ENCODE peak calls at places on chromosome 3, in nine cellular contexts. One of them, this sample, is unnamed.

GRCh38 chr3:40925228-40925627 is 274.1 kb upstream of the CTNNB1 start:
- DNase-seq in psoas muscle: no peak
- DNase-seq in heart right ventricle: no peak
- DNase-seq in tibial artery: no peak
- DNase-seq in CD4-positive, alpha-beta memory T cell: no peak
- DNase-seq in A549: no peak
- DNase-seq in left ventricle myocardium inferior: no peak
- DNase-seq in H1: no peak
- DNase-seq in sigmoid colon: no peak
- DNase-seq in this sample: no peak

GRCh38 chr3:174776123-174776522 is 83.0 kb upstream of the NAALADL2 start:
- DNase-seq in psoas muscle: no peak
- DNase-seq in heart right ventricle: no peak
- DNase-seq in tibial artery: no peak
- DNase-seq in CD4-positive, alpha-beta memory T cell: no peak
- DNase-seq in A549: no peak
- DNase-seq in left ventricle myocardium inferior: no peak
- DNase-seq in H1: no peak
- DNase-seq in sigmoid colon: no peak
- DNase-seq in this sample: no peak

GRCh38 chr3:3023106-3023505 is 87.1 kb downstream of the IL5RA start:
- DNase-seq in psoas muscle: no peak
- DNase-seq in heart right ventricle: no peak
- DNase-seq in tibial artery: no peak
- DNase-seq in CD4-positive, alpha-beta memory T cell: no peak
- DNase-seq in A549: no peak
- DNase-seq in left ventricle myocardium inferior: no peak
- DNase-seq in H1: no peak
- DNase-seq in sigmoid colon: no peak
- DNase-seq in this sample: no peak

GRCh38 chr3:46849686-46850467 is 13.4 kb downstream of the MYL3 start:
- DNase-seq in psoas muscle: no peak
- DNase-seq in heart right ventricle: no peak
- DNase-seq in tibial artery: no peak
- DNase-seq in CD4-positive, alpha-beta memory T cell: no peak
- DNase-seq in A549: no peak
- DNase-seq in left ventricle myocardium inferior: no peak
- DNase-seq in H1: no peak
- DNase-seq in sigmoid colon: no peak
- DNase-seq in this sample: no peak

GRCh38 chr3:126986001-126986400 is 3.1 kb downstream of the PLXNA1 start:
- DNase-seq in psoas muscle: no peak
- DNase-seq in heart right ventricle: no peak
- DNase-seq in tibial artery: no peak
- DNase-seq in CD4-positive, alpha-beta memory T cell: no peak
- DNase-seq in A549: no peak
- DNase-seq in left ventricle myocardium inferior: no peak
- DNase-seq in H1: no peak
- DNase-seq in sigmoid colon: no peak
- DNase-seq in this sample: peak; percentile 29

GRCh38 chr3:161305095-161305991 is 66.0 kb downstream of the SPTSSB start:
- DNase-seq in psoas muscle: no peak
- DNase-seq in heart right ventricle: no peak
- DNase-seq in tibial artery: no peak
- DNase-seq in CD4-positive, alpha-beta memory T cell: peak; percentile 11
- DNase-seq in A549: peak; percentile 31
- DNase-seq in left ventricle myocardium inferior: no peak
- DNase-seq in H1: no peak
- DNase-seq in sigmoid colon: no peak
- DNase-seq in this sample: peak; percentile 13

GRCh38 chr3:24583004-24583403 is 88.4 kb upstream of the THRB start:
- DNase-seq in psoas muscle: no peak
- DNase-seq in heart right ventricle: no peak
- DNase-seq in tibial artery: no peak
- DNase-seq in CD4-positive, alpha-beta memory T cell: no peak
- DNase-seq in A549: no peak
- DNase-seq in left ventricle myocardium inferior: no peak
- DNase-seq in H1: no peak
- DNase-seq in sigmoid colon: no peak
- DNase-seq in this sample: peak; percentile 33

GRCh38 chr3:83317605-83318004 is 1556.2 kb upstream of the GBE1 start:
- DNase-seq in psoas muscle: no peak
- DNase-seq in heart right ventricle: no peak
- DNase-seq in tibial artery: no peak
- DNase-seq in CD4-positive, alpha-beta memory T cell: no peak
- DNase-seq in A549: no peak
- DNase-seq in left ventricle myocardium inferior: no peak
- DNase-seq in H1: no peak
- DNase-seq in sigmoid colon: no peak
- DNase-seq in this sample: no peak

GRCh38 chr3:188283347-188283746 is 129.4 kb downstream of the LPP start:
- DNase-seq in psoas muscle: no peak
- DNase-seq in heart right ventricle: no peak
- DNase-seq in tibial artery: no peak
- DNase-seq in CD4-positive, alpha-beta memory T cell: no peak
- DNase-seq in A549: no peak
- DNase-seq in left ventricle myocardium inferior: no peak
- DNase-seq in H1: no peak
- DNase-seq in sigmoid colon: no peak
- DNase-seq in this sample: peak; percentile 77

GRCh38 chr3:33883538-33884203 is 85.2 kb downstream of the PDCD6IP start:
- DNase-seq in psoas muscle: no peak
- DNase-seq in heart right ventricle: no peak
- DNase-seq in tibial artery: no peak
- DNase-seq in CD4-positive, alpha-beta memory T cell: peak; percentile 43
- DNase-seq in A549: peak; percentile 21
- DNase-seq in left ventricle myocardium inferior: no peak
- DNase-seq in H1: no peak
- DNase-seq in sigmoid colon: no peak
- DNase-seq in this sample: peak; percentile 45

GRCh38 chr3:190443257-190443656 is 6.4 kb downstream of the TMEM207 start:
- DNase-seq in psoas muscle: no peak
- DNase-seq in heart right ventricle: no peak
- DNase-seq in tibial artery: no peak
- DNase-seq in CD4-positive, alpha-beta memory T cell: no peak
- DNase-seq in A549: peak; percentile 6
- DNase-seq in left ventricle myocardium inferior: no peak
- DNase-seq in H1: no peak
- DNase-seq in sigmoid colon: no peak
- DNase-seq in this sample: no peak

GRCh38 chr3:138673641-138674040 is 65.1 kb downstream of the FAIM start:
- DNase-seq in psoas muscle: no peak
- DNase-seq in heart right ventricle: no peak
- DNase-seq in tibial artery: no peak
- DNase-seq in CD4-positive, alpha-beta memory T cell: no peak
- DNase-seq in A549: no peak
- DNase-seq in left ventricle myocardium inferior: no peak
- DNase-seq in H1: no peak
- DNase-seq in sigmoid colon: no peak
- DNase-seq in this sample: no peak

GRCh38 chr3:62567097-62568021 is 194.0 kb upstream of the FEZF2 start:
- DNase-seq in psoas muscle: peak; percentile 26
- DNase-seq in heart right ventricle: peak; percentile 9
- DNase-seq in tibial artery: peak; percentile 80
- DNase-seq in CD4-positive, alpha-beta memory T cell: no peak
- DNase-seq in A549: no peak
- DNase-seq in left ventricle myocardium inferior: no peak
- DNase-seq in H1: no peak
- DNase-seq in sigmoid colon: no peak
- DNase-seq in this sample: no peak

GRCh38 chr3:155282416-155283091 is 10.9 kb downstream of the STRIT1 start:
- DNase-seq in psoas muscle: no peak
- DNase-seq in heart right ventricle: no peak
- DNase-seq in tibial artery: no peak
- DNase-seq in CD4-positive, alpha-beta memory T cell: no peak
- DNase-seq in A549: no peak
- DNase-seq in left ventricle myocardium inferior: no peak
- DNase-seq in H1: no peak
- DNase-seq in sigmoid colon: no peak
- DNase-seq in this sample: no peak

GRCh38 chr3:65714138-65714537 is 324.6 kb downstream of the MAGI1 start:
- DNase-seq in psoas muscle: no peak
- DNase-seq in heart right ventricle: no peak
- DNase-seq in tibial artery: peak; percentile 69
- DNase-seq in CD4-positive, alpha-beta memory T cell: no peak
- DNase-seq in A549: no peak
- DNase-seq in left ventricle myocardium inferior: peak; percentile 16
- DNase-seq in H1: no peak
- DNase-seq in sigmoid colon: no peak
- DNase-seq in this sample: no peak

GRCh38 chr3:186942168-186942567 is 11.8 kb downstream of the ST6GAL1 start:
- DNase-seq in psoas muscle: no peak
- DNase-seq in heart right ventricle: no peak
- DNase-seq in tibial artery: no peak
- DNase-seq in CD4-positive, alpha-beta memory T cell: no peak
- DNase-seq in A549: no peak
- DNase-seq in left ventricle myocardium inferior: no peak
- DNase-seq in H1: no peak
- DNase-seq in sigmoid colon: no peak
- DNase-seq in this sample: no peak

GRCh38 chr3:186949281-186949982 is 19.1 kb downstream of the ST6GAL1 start:
- DNase-seq in psoas muscle: no peak
- DNase-seq in heart right ventricle: no peak
- DNase-seq in tibial artery: no peak
- DNase-seq in CD4-positive, alpha-beta memory T cell: no peak
- DNase-seq in A549: no peak
- DNase-seq in left ventricle myocardium inferior: peak; percentile 31
- DNase-seq in H1: no peak
- DNase-seq in sigmoid colon: no peak
- DNase-seq in this sample: no peak

GRCh38 chr3:186940965-186941364 is 10.6 kb downstream of the ST6GAL1 start:
- DNase-seq in psoas muscle: no peak
- DNase-seq in heart right ventricle: peak; percentile 34
- DNase-seq in tibial artery: peak; percentile 94
- DNase-seq in CD4-positive, alpha-beta memory T cell: no peak
- DNase-seq in A549: no peak
- DNase-seq in left ventricle myocardium inferior: peak; percentile 58
- DNase-seq in H1: no peak
- DNase-seq in sigmoid colon: no peak
- DNase-seq in this sample: no peak

GRCh38 chr3:186946756-186947375 is 16.5 kb downstream of the ST6GAL1 start:
- DNase-seq in psoas muscle: no peak
- DNase-seq in heart right ventricle: no peak
- DNase-seq in tibial artery: no peak
- DNase-seq in CD4-positive, alpha-beta memory T cell: no peak
- DNase-seq in A549: no peak
- DNase-seq in left ventricle myocardium inferior: no peak
- DNase-seq in H1: no peak
- DNase-seq in sigmoid colon: no peak
- DNase-seq in this sample: no peak

DNA sequence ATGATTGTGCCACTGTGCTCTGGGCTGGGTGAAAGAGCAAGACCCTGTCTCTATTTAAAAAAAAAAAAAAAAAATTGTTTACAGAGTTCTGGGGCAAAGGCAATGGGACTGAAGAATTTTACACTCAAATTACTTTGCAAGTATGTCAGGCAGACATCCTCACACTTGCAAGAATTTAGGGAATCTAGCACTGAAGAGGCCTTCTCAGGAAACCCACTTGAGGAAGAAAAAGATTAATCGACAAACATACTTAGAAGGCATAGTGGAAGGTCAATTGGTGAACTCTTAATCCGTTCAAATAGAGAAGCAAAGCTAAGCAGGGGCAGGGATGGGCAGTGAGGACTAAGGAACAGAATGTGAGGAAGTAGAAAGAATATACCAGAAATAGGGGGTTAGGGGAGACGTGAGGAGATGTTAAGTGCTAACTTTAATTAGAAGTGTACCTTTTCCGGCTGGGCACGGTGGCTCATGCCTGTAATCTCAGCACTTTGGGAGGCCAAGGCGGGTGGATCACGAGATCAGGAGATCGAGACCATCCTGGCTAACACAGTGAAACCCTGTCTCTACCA is 15.0 kb downstream of the ST6GAL1 start:
- DNase-seq in psoas muscle: no peak
- DNase-seq in heart right ventricle: no peak
- DNase-seq in tibial artery: no peak
- DNase-seq in CD4-positive, alpha-beta memory T cell: no peak
- DNase-seq in A549: no peak
- DNase-seq in left ventricle myocardium inferior: no peak
- DNase-seq in H1: no peak
- DNase-seq in sigmoid colon: no peak
- DNase-seq in this sample: no peak
- H3K4me1 ChIP-seq in psoas muscle: peaks cover 42% of the 10 kb centered on the region
- H3K4me1 ChIP-seq in heart right ventricle: peaks cover 73% of the 10 kb centered on the region
- H3K4me1 ChIP-seq in tibial artery: peaks cover 41% of the 10 kb centered on the region
- H3K4me1 ChIP-seq in CD4-positive, alpha-beta memory T cell: peaks cover 39% of the 10 kb centered on the region
- H3K4me1 ChIP-seq in A549: no peaks in the 10 kb centered on the region
- H3K4me1 ChIP-seq in left ventricle myocardium inferior: peaks cover 81% of the 10 kb centered on the region
- H3K4me1 ChIP-seq in H1: peaks cover 13% of the 10 kb centered on the region
- H3K4me1 ChIP-seq in sigmoid colon: peaks cover 11% of the 10 kb centered on the region
- H3K4me1 ChIP-seq in this sample: no peaks in the 10 kb centered on the region

GRCh38 chr3:29167180-29167579 is 113.7 kb upstream of the RBMS3 start:
- DNase-seq in psoas muscle: no peak
- DNase-seq in heart right ventricle: no peak
- DNase-seq in tibial artery: no peak
- DNase-seq in CD4-positive, alpha-beta memory T cell: no peak
- DNase-seq in A549: no peak
- DNase-seq in left ventricle myocardium inferior: no peak
- DNase-seq in H1: no peak
- DNase-seq in sigmoid colon: no peak
- DNase-seq in this sample: no peak
- H3K27ac ChIP-seq in psoas muscle: no peak overlapping the region
- H3K27ac ChIP-seq in heart right ventricle: no peak overlapping the region
- H3K27ac ChIP-seq in tibial artery: no peak overlapping the region
- H3K27ac ChIP-seq in CD4-positive, alpha-beta memory T cell: no peak overlapping the region
- H3K27ac ChIP-seq in A549: no peak overlapping the region
- H3K27ac ChIP-seq in left ventricle myocardium inferior: no peak overlapping the region
- H3K27ac ChIP-seq in H1: no peak overlapping the region
- H3K27ac ChIP-seq in sigmoid colon: no peak overlapping the region
- H3K27ac ChIP-seq in this sample: no peak overlapping the region

DNA sequence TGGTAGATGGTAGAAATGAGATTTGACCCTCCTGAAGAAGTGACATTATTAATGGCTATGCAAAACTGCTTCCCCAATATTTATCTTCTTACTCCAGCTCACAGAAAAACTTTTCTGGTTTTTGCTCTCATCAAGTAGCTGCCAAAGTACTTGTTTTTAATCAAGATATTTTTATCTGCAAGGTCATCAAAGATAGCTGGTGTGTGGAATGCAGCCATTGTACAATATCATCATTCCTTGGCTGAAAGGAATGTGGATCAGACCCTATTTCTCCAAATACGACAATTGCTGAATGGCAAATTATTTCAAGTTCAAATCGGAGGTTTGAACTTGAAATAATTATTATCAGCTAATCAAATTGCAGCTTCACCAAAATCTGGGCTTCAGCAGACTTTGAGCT is 126.9 kb upstream of the SLC7A14 start:
- DNase-seq in psoas muscle: no peak
- DNase-seq in heart right ventricle: no peak
- DNase-seq in tibial artery: no peak
- DNase-seq in CD4-positive, alpha-beta memory T cell: no peak
- DNase-seq in A549: no peak
- DNase-seq in left ventricle myocardium inferior: no peak
- DNase-seq in H1: no peak
- DNase-seq in sigmoid colon: no peak
- DNase-seq in this sample: no peak
- H3K4me1 ChIP-seq in psoas muscle: no peaks in the 10 kb centered on the region
- H3K4me1 ChIP-seq in heart right ventricle: no peaks in the 10 kb centered on the region
- H3K4me1 ChIP-seq in tibial artery: no peaks in the 10 kb centered on the region
- H3K4me1 ChIP-seq in CD4-positive, alpha-beta memory T cell: no peaks in the 10 kb centered on the region
- H3K4me1 ChIP-seq in A549: no peaks in the 10 kb centered on the region
- H3K4me1 ChIP-seq in left ventricle myocardium inferior: no peaks in the 10 kb centered on the region
- H3K4me1 ChIP-seq in H1: no peaks in the 10 kb centered on the region
- H3K4me1 ChIP-seq in sigmoid colon: no peaks in the 10 kb centered on the region
- H3K4me1 ChIP-seq in this sample: no peaks in the 10 kb centered on the region

GRCh38 chr3:197811343-197811742 is 20.3 kb downstream of the LRCH3 start:
- DNase-seq in psoas muscle: peak; percentile 51
- DNase-seq in heart right ventricle: no peak
- DNase-seq in tibial artery: no peak
- DNase-seq in CD4-positive, alpha-beta memory T cell: no peak
- DNase-seq in A549: no peak
- DNase-seq in left ventricle myocardium inferior: peak; percentile 30
- DNase-seq in H1: no peak
- DNase-seq in sigmoid colon: peak; percentile 75
- DNase-seq in this sample: no peak
- H3K27ac ChIP-seq in psoas muscle: no peak overlapping the region
- H3K27ac ChIP-seq in heart right ventricle: peak overlapping the region; percentile 16
- H3K27ac ChIP-seq in tibial artery: peak overlapping the region; percentile 40
- H3K27ac ChIP-seq in CD4-positive, alpha-beta memory T cell: no peak overlapping the region
- H3K27ac ChIP-seq in A549: no peak overlapping the region
- H3K27ac ChIP-seq in left ventricle myocardium inferior: peak overlapping the region; percentile 41
- H3K27ac ChIP-seq in H1: no peak overlapping the region
- H3K27ac ChIP-seq in sigmoid colon: peak overlapping the region; percentile 72
- H3K27ac ChIP-seq in this sample: no peak overlapping the region